ENCODE peak calls at places on chromosomes 12 and 14, in six cellular contexts. One of them, this sample, is unnamed.
A peak's percentile ranks its signal among the peaks of the same experiment; 100 is the strongest.

GRCh38 chr12:123264642-123265041 is 7.0 kb downstream of the CDK2AP1 start:
- DNase-seq in ELR: no peak
- DNase-seq in cardiac septum: no peak
- DNase-seq in activated CD4-positive, alpha-beta T cell treated with anti-CD3 and anti-CD28 coated beads, Interleukin-2, amount 50 U/mL, for 1 hour: no peak
- DNase-seq in tibial artery: no peak
- DNase-seq in stimulated activated naive B cell treated with anti-CD40 and anti-IgM and Interleukin-4, amounts not matched to agents 10 μg/mL and 1 μg/mL and 100 μg/mL, for 72 hours: no peak
- DNase-seq in this sample: no peak

GRCh38 chr12:124570810-124571209 is 3.4 kb upstream of the NCOR2 start:
- DNase-seq in ELR: no peak
- DNase-seq in cardiac septum: no peak
- DNase-seq in activated CD4-positive, alpha-beta T cell treated with anti-CD3 and anti-CD28 coated beads, Interleukin-2, amount 50 U/mL, for 1 hour: no peak
- DNase-seq in tibial artery: no peak
- DNase-seq in stimulated activated naive B cell treated with anti-CD40 and anti-IgM and Interleukin-4, amounts not matched to agents 10 μg/mL and 1 μg/mL and 100 μg/mL, for 72 hours: no peak
- DNase-seq in this sample: no peak

GRCh38 chr12:100154472-100155247 is 12.0 kb upstream of the BLTP3B start:
- DNase-seq in ELR: peak; percentile 76
- DNase-seq in cardiac septum: peak; percentile 90
- DNase-seq in activated CD4-positive, alpha-beta T cell treated with anti-CD3 and anti-CD28 coated beads, Interleukin-2, amount 50 U/mL, for 1 hour: peak; percentile 70
- DNase-seq in tibial artery: peak; percentile 74
- DNase-seq in stimulated activated naive B cell treated with anti-CD40 and anti-IgM and Interleukin-4, amounts not matched to agents 10 μg/mL and 1 μg/mL and 100 μg/mL, for 72 hours: peak; percentile 40
- DNase-seq in this sample: peak; percentile 59

GRCh38 chr12:76611533-76611932 is 52.0 kb upstream of the OSBPL8 start:
- DNase-seq in ELR: peak; percentile 95
- DNase-seq in cardiac septum: no peak
- DNase-seq in activated CD4-positive, alpha-beta T cell treated with anti-CD3 and anti-CD28 coated beads, Interleukin-2, amount 50 U/mL, for 1 hour: no peak
- DNase-seq in tibial artery: no peak
- DNase-seq in stimulated activated naive B cell treated with anti-CD40 and anti-IgM and Interleukin-4, amounts not matched to agents 10 μg/mL and 1 μg/mL and 100 μg/mL, for 72 hours: no peak
- DNase-seq in this sample: no peak

GRCh38 chr14:24481622-24482324 is 26.3 kb downstream of the CMA1 start:
- DNase-seq in ELR: peak; percentile 50
- DNase-seq in cardiac septum: no peak
- DNase-seq in activated CD4-positive, alpha-beta T cell treated with anti-CD3 and anti-CD28 coated beads, Interleukin-2, amount 50 U/mL, for 1 hour: peak; percentile 45
- DNase-seq in tibial artery: no peak
- DNase-seq in stimulated activated naive B cell treated with anti-CD40 and anti-IgM and Interleukin-4, amounts not matched to agents 10 μg/mL and 1 μg/mL and 100 μg/mL, for 72 hours: peak; percentile 42
- DNase-seq in this sample: peak; percentile 70

GRCh38 chr14:24984846-24985589 is 64.9 kb downstream of the STXBP6 start:
- DNase-seq in ELR: no peak
- DNase-seq in cardiac septum: no peak
- DNase-seq in activated CD4-positive, alpha-beta T cell treated with anti-CD3 and anti-CD28 coated beads, Interleukin-2, amount 50 U/mL, for 1 hour: no peak
- DNase-seq in tibial artery: no peak
- DNase-seq in stimulated activated naive B cell treated with anti-CD40 and anti-IgM and Interleukin-4, amounts not matched to agents 10 μg/mL and 1 μg/mL and 100 μg/mL, for 72 hours: no peak
- DNase-seq in this sample: no peak

GRCh38 chr14:99806040-99806439 is 12.8 kb downstream of the EML1 start:
- DNase-seq in ELR: no peak
- DNase-seq in cardiac septum: no peak
- DNase-seq in activated CD4-positive, alpha-beta T cell treated with anti-CD3 and anti-CD28 coated beads, Interleukin-2, amount 50 U/mL, for 1 hour: no peak
- DNase-seq in tibial artery: no peak
- DNase-seq in stimulated activated naive B cell treated with anti-CD40 and anti-IgM and Interleukin-4, amounts not matched to agents 10 μg/mL and 1 μg/mL and 100 μg/mL, for 72 hours: no peak
- DNase-seq in this sample: no peak

GRCh38 chr12:50166776-50167025 is 468 bp downstream of the CERS5 start:
- DNase-seq in ELR: peak; percentile 57
- DNase-seq in cardiac septum: peak; percentile 83
- DNase-seq in activated CD4-positive, alpha-beta T cell treated with anti-CD3 and anti-CD28 coated beads, Interleukin-2, amount 50 U/mL, for 1 hour: no peak
- DNase-seq in tibial artery: no peak
- DNase-seq in stimulated activated naive B cell treated with anti-CD40 and anti-IgM and Interleukin-4, amounts not matched to agents 10 μg/mL and 1 μg/mL and 100 μg/mL, for 72 hours: peak; percentile 58
- DNase-seq in this sample: no peak

GRCh38 chr12:34391771-34392581 is 369.7 kb downstream of the ALG10 start:
- DNase-seq in ELR: no peak
- DNase-seq in cardiac septum: peak; percentile 43
- DNase-seq in activated CD4-positive, alpha-beta T cell treated with anti-CD3 and anti-CD28 coated beads, Interleukin-2, amount 50 U/mL, for 1 hour: no peak
- DNase-seq in tibial artery: peak; percentile 60
- DNase-seq in stimulated activated naive B cell treated with anti-CD40 and anti-IgM and Interleukin-4, amounts not matched to agents 10 μg/mL and 1 μg/mL and 100 μg/mL, for 72 hours: no peak
- DNase-seq in this sample: no peak

GRCh38 chr12:80531646-80532045 is 87.6 kb downstream of the PTPRQ start:
- DNase-seq in ELR: no peak
- DNase-seq in cardiac septum: no peak
- DNase-seq in activated CD4-positive, alpha-beta T cell treated with anti-CD3 and anti-CD28 coated beads, Interleukin-2, amount 50 U/mL, for 1 hour: no peak
- DNase-seq in tibial artery: no peak
- DNase-seq in stimulated activated naive B cell treated with anti-CD40 and anti-IgM and Interleukin-4, amounts not matched to agents 10 μg/mL and 1 μg/mL and 100 μg/mL, for 72 hours: no peak
- DNase-seq in this sample: no peak

GRCh38 chr12:14892726-14893442 is 7.2 kb upstream of the MGP start:
- DNase-seq in ELR: peak; percentile 28
- DNase-seq in cardiac septum: no peak
- DNase-seq in activated CD4-positive, alpha-beta T cell treated with anti-CD3 and anti-CD28 coated beads, Interleukin-2, amount 50 U/mL, for 1 hour: no peak
- DNase-seq in tibial artery: peak; percentile 88
- DNase-seq in stimulated activated naive B cell treated with anti-CD40 and anti-IgM and Interleukin-4, amounts not matched to agents 10 μg/mL and 1 μg/mL and 100 μg/mL, for 72 hours: no peak
- DNase-seq in this sample: no peak

GRCh38 chr14:61178226-61179060 is 102.7 kb downstream of the TMEM30B start:
- DNase-seq in ELR: peak; percentile 99
- DNase-seq in cardiac septum: no peak
- DNase-seq in activated CD4-positive, alpha-beta T cell treated with anti-CD3 and anti-CD28 coated beads, Interleukin-2, amount 50 U/mL, for 1 hour: no peak
- DNase-seq in tibial artery: peak; percentile 76
- DNase-seq in stimulated activated naive B cell treated with anti-CD40 and anti-IgM and Interleukin-4, amounts not matched to agents 10 μg/mL and 1 μg/mL and 100 μg/mL, for 72 hours: no peak
- DNase-seq in this sample: no peak

GRCh38 chr14:60188696-60189095 is 23.5 kb upstream of the DHRS7 start:
- DNase-seq in ELR: no peak
- DNase-seq in cardiac septum: no peak
- DNase-seq in activated CD4-positive, alpha-beta T cell treated with anti-CD3 and anti-CD28 coated beads, Interleukin-2, amount 50 U/mL, for 1 hour: no peak
- DNase-seq in tibial artery: no peak
- DNase-seq in stimulated activated naive B cell treated with anti-CD40 and anti-IgM and Interleukin-4, amounts not matched to agents 10 μg/mL and 1 μg/mL and 100 μg/mL, for 72 hours: no peak
- DNase-seq in this sample: no peak

GRCh38 chr12:57840701-57841100 is 5.8 kb downstream of the CTDSP2 start:
- DNase-seq in ELR: no peak
- DNase-seq in cardiac septum: no peak
- DNase-seq in activated CD4-positive, alpha-beta T cell treated with anti-CD3 and anti-CD28 coated beads, Interleukin-2, amount 50 U/mL, for 1 hour: no peak
- DNase-seq in tibial artery: no peak
- DNase-seq in stimulated activated naive B cell treated with anti-CD40 and anti-IgM and Interleukin-4, amounts not matched to agents 10 μg/mL and 1 μg/mL and 100 μg/mL, for 72 hours: no peak
- DNase-seq in this sample: no peak

GRCh38 chr12:90280033-90280432 is 571.4 kb upstream of the ATP2B1 start:
- DNase-seq in ELR: peak; percentile 80
- DNase-seq in cardiac septum: no peak
- DNase-seq in activated CD4-positive, alpha-beta T cell treated with anti-CD3 and anti-CD28 coated beads, Interleukin-2, amount 50 U/mL, for 1 hour: no peak
- DNase-seq in tibial artery: no peak
- DNase-seq in stimulated activated naive B cell treated with anti-CD40 and anti-IgM and Interleukin-4, amounts not matched to agents 10 μg/mL and 1 μg/mL and 100 μg/mL, for 72 hours: no peak
- DNase-seq in this sample: no peak

GRCh38 chr12:480831-481230 is 21.1 kb downstream of the B4GALNT3 start:
- DNase-seq in ELR: no peak
- DNase-seq in cardiac septum: no peak
- DNase-seq in activated CD4-positive, alpha-beta T cell treated with anti-CD3 and anti-CD28 coated beads, Interleukin-2, amount 50 U/mL, for 1 hour: no peak
- DNase-seq in tibial artery: peak; percentile 94
- DNase-seq in stimulated activated naive B cell treated with anti-CD40 and anti-IgM and Interleukin-4, amounts not matched to agents 10 μg/mL and 1 μg/mL and 100 μg/mL, for 72 hours: no peak
- DNase-seq in this sample: no peak

GRCh38 chr12:92506460-92506859 is 196.3 kb upstream of the PLEKHG7 start:
- DNase-seq in ELR: no peak
- DNase-seq in cardiac septum: no peak
- DNase-seq in activated CD4-positive, alpha-beta T cell treated with anti-CD3 and anti-CD28 coated beads, Interleukin-2, amount 50 U/mL, for 1 hour: no peak
- DNase-seq in tibial artery: no peak
- DNase-seq in stimulated activated naive B cell treated with anti-CD40 and anti-IgM and Interleukin-4, amounts not matched to agents 10 μg/mL and 1 μg/mL and 100 μg/mL, for 72 hours: no peak
- DNase-seq in this sample: no peak

GRCh38 chr14:63088865-63089264 is 43.6 kb upstream of the KCNH5 start:
- DNase-seq in ELR: no peak
- DNase-seq in cardiac septum: no peak
- DNase-seq in activated CD4-positive, alpha-beta T cell treated with anti-CD3 and anti-CD28 coated beads, Interleukin-2, amount 50 U/mL, for 1 hour: no peak
- DNase-seq in tibial artery: no peak
- DNase-seq in stimulated activated naive B cell treated with anti-CD40 and anti-IgM and Interleukin-4, amounts not matched to agents 10 μg/mL and 1 μg/mL and 100 μg/mL, for 72 hours: no peak
- DNase-seq in this sample: no peak

GRCh38 chr12:130418261-130418660 is 80.6 kb downstream of the PIWIL1 start:
- DNase-seq in ELR: no peak
- DNase-seq in cardiac septum: no peak
- DNase-seq in activated CD4-positive, alpha-beta T cell treated with anti-CD3 and anti-CD28 coated beads, Interleukin-2, amount 50 U/mL, for 1 hour: no peak
- DNase-seq in tibial artery: no peak
- DNase-seq in stimulated activated naive B cell treated with anti-CD40 and anti-IgM and Interleukin-4, amounts not matched to agents 10 μg/mL and 1 μg/mL and 100 μg/mL, for 72 hours: no peak
- DNase-seq in this sample: no peak

GRCh38 chr12:110373025-110373876 is 30.3 kb downstream of the ANAPC7 start:
- DNase-seq in ELR: no peak
- DNase-seq in cardiac septum: no peak
- DNase-seq in activated CD4-positive, alpha-beta T cell treated with anti-CD3 and anti-CD28 coated beads, Interleukin-2, amount 50 U/mL, for 1 hour: no peak
- DNase-seq in tibial artery: no peak
- DNase-seq in stimulated activated naive B cell treated with anti-CD40 and anti-IgM and Interleukin-4, amounts not matched to agents 10 μg/mL and 1 μg/mL and 100 μg/mL, for 72 hours: no peak
- DNase-seq in this sample: no peak

GRCh38 chr12:124387510-124387855 is 92.6 kb downstream of the RFLNA start:
- DNase-seq in ELR: peak; percentile 46
- DNase-seq in cardiac septum: peak; percentile 83
- DNase-seq in activated CD4-positive, alpha-beta T cell treated with anti-CD3 and anti-CD28 coated beads, Interleukin-2, amount 50 U/mL, for 1 hour: no peak
- DNase-seq in tibial artery: peak; percentile 85
- DNase-seq in stimulated activated naive B cell treated with anti-CD40 and anti-IgM and Interleukin-4, amounts not matched to agents 10 μg/mL and 1 μg/mL and 100 μg/mL, for 72 hours: no peak
- DNase-seq in this sample: no peak

GRCh38 chr12:40730281-40730680 is 38.0 kb downstream of the CNTN1 start:
- DNase-seq in ELR: no peak
- DNase-seq in cardiac septum: no peak
- DNase-seq in activated CD4-positive, alpha-beta T cell treated with anti-CD3 and anti-CD28 coated beads, Interleukin-2, amount 50 U/mL, for 1 hour: no peak
- DNase-seq in tibial artery: no peak
- DNase-seq in stimulated activated naive B cell treated with anti-CD40 and anti-IgM and Interleukin-4, amounts not matched to agents 10 μg/mL and 1 μg/mL and 100 μg/mL, for 72 hours: no peak
- DNase-seq in this sample: no peak

GRCh38 chr12:31471823-31472222 is 119.1 kb downstream of the DENND5B start:
- DNase-seq in ELR: peak; percentile 58
- DNase-seq in cardiac septum: no peak
- DNase-seq in activated CD4-positive, alpha-beta T cell treated with anti-CD3 and anti-CD28 coated beads, Interleukin-2, amount 50 U/mL, for 1 hour: no peak
- DNase-seq in tibial artery: no peak
- DNase-seq in stimulated activated naive B cell treated with anti-CD40 and anti-IgM and Interleukin-4, amounts not matched to agents 10 μg/mL and 1 μg/mL and 100 μg/mL, for 72 hours: no peak
- DNase-seq in this sample: no peak

GRCh38 chr12:14841761-14842160 is 1.6 kb downstream of the ART4 start:
- DNase-seq in ELR: peak; percentile 84
- DNase-seq in cardiac septum: peak; percentile 78
- DNase-seq in activated CD4-positive, alpha-beta T cell treated with anti-CD3 and anti-CD28 coated beads, Interleukin-2, amount 50 U/mL, for 1 hour: no peak
- DNase-seq in tibial artery: peak; percentile 90
- DNase-seq in stimulated activated naive B cell treated with anti-CD40 and anti-IgM and Interleukin-4, amounts not matched to agents 10 μg/mL and 1 μg/mL and 100 μg/mL, for 72 hours: no peak
- DNase-seq in this sample: no peak

GRCh38 chr12:66070378-66071120 is 60.0 kb downstream of the LLPH start:
- DNase-seq in ELR: no peak
- DNase-seq in cardiac septum: no peak
- DNase-seq in activated CD4-positive, alpha-beta T cell treated with anti-CD3 and anti-CD28 coated beads, Interleukin-2, amount 50 U/mL, for 1 hour: no peak
- DNase-seq in tibial artery: no peak
- DNase-seq in stimulated activated naive B cell treated with anti-CD40 and anti-IgM and Interleukin-4, amounts not matched to agents 10 μg/mL and 1 μg/mL and 100 μg/mL, for 72 hours: no peak
- DNase-seq in this sample: no peak

GRCh38 chr12:124399622-124400021 is 104.7 kb downstream of the RFLNA start:
- DNase-seq in ELR: peak; percentile 59
- DNase-seq in cardiac septum: no peak
- DNase-seq in activated CD4-positive, alpha-beta T cell treated with anti-CD3 and anti-CD28 coated beads, Interleukin-2, amount 50 U/mL, for 1 hour: peak; percentile 16
- DNase-seq in tibial artery: no peak
- DNase-seq in stimulated activated naive B cell treated with anti-CD40 and anti-IgM and Interleukin-4, amounts not matched to agents 10 μg/mL and 1 μg/mL and 100 μg/mL, for 72 hours: no peak
- DNase-seq in this sample: peak; percentile 68

GRCh38 chr12:95763809-95764253 is 26.7 kb downstream of the NTN4 start:
- DNase-seq in ELR: peak; percentile 93
- DNase-seq in cardiac septum: no peak
- DNase-seq in activated CD4-positive, alpha-beta T cell treated with anti-CD3 and anti-CD28 coated beads, Interleukin-2, amount 50 U/mL, for 1 hour: no peak
- DNase-seq in tibial artery: no peak
- DNase-seq in stimulated activated naive B cell treated with anti-CD40 and anti-IgM and Interleukin-4, amounts not matched to agents 10 μg/mL and 1 μg/mL and 100 μg/mL, for 72 hours: no peak
- DNase-seq in this sample: no peak

GRCh38 chr12:5923043-5923605 is 21.9 kb downstream of the ANO2 start:
- DNase-seq in ELR: no peak
- DNase-seq in cardiac septum: no peak
- DNase-seq in activated CD4-positive, alpha-beta T cell treated with anti-CD3 and anti-CD28 coated beads, Interleukin-2, amount 50 U/mL, for 1 hour: no peak
- DNase-seq in tibial artery: no peak
- DNase-seq in stimulated activated naive B cell treated with anti-CD40 and anti-IgM and Interleukin-4, amounts not matched to agents 10 μg/mL and 1 μg/mL and 100 μg/mL, for 72 hours: no peak
- DNase-seq in this sample: no peak

GRCh38 chr12:2268478-2269286 is 215.9 kb downstream of the CACNA1C start:
- DNase-seq in ELR: peak; percentile 96
- DNase-seq in cardiac septum: peak; percentile 71
- DNase-seq in activated CD4-positive, alpha-beta T cell treated with anti-CD3 and anti-CD28 coated beads, Interleukin-2, amount 50 U/mL, for 1 hour: no peak
- DNase-seq in tibial artery: peak; percentile 71
- DNase-seq in stimulated activated naive B cell treated with anti-CD40 and anti-IgM and Interleukin-4, amounts not matched to agents 10 μg/mL and 1 μg/mL and 100 μg/mL, for 72 hours: no peak
- DNase-seq in this sample: no peak

GRCh38 chr12:3931206-3931605 is 58.0 kb upstream of the PARP11 start:
- DNase-seq in ELR: no peak
- DNase-seq in cardiac septum: no peak
- DNase-seq in activated CD4-positive, alpha-beta T cell treated with anti-CD3 and anti-CD28 coated beads, Interleukin-2, amount 50 U/mL, for 1 hour: peak; percentile 18
- DNase-seq in tibial artery: no peak
- DNase-seq in stimulated activated naive B cell treated with anti-CD40 and anti-IgM and Interleukin-4, amounts not matched to agents 10 μg/mL and 1 μg/mL and 100 μg/mL, for 72 hours: no peak
- DNase-seq in this sample: no peak

GRCh38 chr12:46492471-46493351 is 120.1 kb upstream of the SLC38A2 start:
- DNase-seq in ELR: peak; percentile 94
- DNase-seq in cardiac septum: no peak
- DNase-seq in activated CD4-positive, alpha-beta T cell treated with anti-CD3 and anti-CD28 coated beads, Interleukin-2, amount 50 U/mL, for 1 hour: no peak
- DNase-seq in tibial artery: no peak
- DNase-seq in stimulated activated naive B cell treated with anti-CD40 and anti-IgM and Interleukin-4, amounts not matched to agents 10 μg/mL and 1 μg/mL and 100 μg/mL, for 72 hours: no peak
- DNase-seq in this sample: no peak

GRCh38 chr14:74879427-74880180 is 2.1 kb upstream of the DLST start:
- DNase-seq in ELR: peak; percentile 22
- DNase-seq in cardiac septum: no peak
- DNase-seq in activated CD4-positive, alpha-beta T cell treated with anti-CD3 and anti-CD28 coated beads, Interleukin-2, amount 50 U/mL, for 1 hour: no peak
- DNase-seq in tibial artery: no peak
- DNase-seq in stimulated activated naive B cell treated with anti-CD40 and anti-IgM and Interleukin-4, amounts not matched to agents 10 μg/mL and 1 μg/mL and 100 μg/mL, for 72 hours: no peak
- DNase-seq in this sample: no peak

GRCh38 chr12:68423175-68423574 is 91.0 kb upstream of the MDM1 start:
- DNase-seq in ELR: no peak
- DNase-seq in cardiac septum: no peak
- DNase-seq in activated CD4-positive, alpha-beta T cell treated with anti-CD3 and anti-CD28 coated beads, Interleukin-2, amount 50 U/mL, for 1 hour: no peak
- DNase-seq in tibial artery: no peak
- DNase-seq in stimulated activated naive B cell treated with anti-CD40 and anti-IgM and Interleukin-4, amounts not matched to agents 10 μg/mL and 1 μg/mL and 100 μg/mL, for 72 hours: no peak
- DNase-seq in this sample: no peak

GRCh38 chr12:95073698-95074520 is 491 bp upstream of the NR2C1 start:
- DNase-seq in ELR: no peak
- DNase-seq in cardiac septum: no peak
- DNase-seq in activated CD4-positive, alpha-beta T cell treated with anti-CD3 and anti-CD28 coated beads, Interleukin-2, amount 50 U/mL, for 1 hour: no peak
- DNase-seq in tibial artery: no peak
- DNase-seq in stimulated activated naive B cell treated with anti-CD40 and anti-IgM and Interleukin-4, amounts not matched to agents 10 μg/mL and 1 μg/mL and 100 μg/mL, for 72 hours: no peak
- DNase-seq in this sample: no peak

GRCh38 chr12:116882742-116883141 is 1.5 kb upstream of the HRK start:
- DNase-seq in ELR: peak; percentile 70
- DNase-seq in cardiac septum: no peak
- DNase-seq in activated CD4-positive, alpha-beta T cell treated with anti-CD3 and anti-CD28 coated beads, Interleukin-2, amount 50 U/mL, for 1 hour: no peak
- DNase-seq in tibial artery: no peak
- DNase-seq in stimulated activated naive B cell treated with anti-CD40 and anti-IgM and Interleukin-4, amounts not matched to agents 10 μg/mL and 1 μg/mL and 100 μg/mL, for 72 hours: no peak
- DNase-seq in this sample: no peak

GRCh38 chr14:99412122-99413061 is 68.3 kb downstream of the SETD3 start:
- DNase-seq in ELR: no peak
- DNase-seq in cardiac septum: no peak
- DNase-seq in activated CD4-positive, alpha-beta T cell treated with anti-CD3 and anti-CD28 coated beads, Interleukin-2, amount 50 U/mL, for 1 hour: no peak
- DNase-seq in tibial artery: no peak
- DNase-seq in stimulated activated naive B cell treated with anti-CD40 and anti-IgM and Interleukin-4, amounts not matched to agents 10 μg/mL and 1 μg/mL and 100 μg/mL, for 72 hours: no peak
- DNase-seq in this sample: no peak